ENCODE peak calls at places on chromosomes 7 and 10, in five cellular contexts. Q is IMR-90, D is mesenchymal stem cell, T is mesendoderm, E is neuronal stem cell. R is an unnamed sample.
A peak's percentile ranks its signal among the peaks of the same experiment; 100 is the strongest.

GRCh38 chr10:44393051-44393630 is 8.2 kb upstream of the CXCL12 start:
- DNase-seq in Q (peak; percentile 13), D (peak; percentile 38), T (no peak), E (no peak), R (no peak)

GRCh38 chr7:117777335-117778150 is 95.7 kb downstream of the CTTNBP2 start:
- DNase-seq in Q (no peak), D (no peak), T (no peak), E (no peak), R (no peak)

GRCh38 chr7:19623676-19624075 is 85.2 kb downstream of the POLR1F start:
- DNase-seq in Q (no peak), D (no peak), T (no peak), E (no peak), R (no peak)

GRCh38 chr10:68332259-68333057 is at the start of gene PBLD:
- DNase-seq in Q (peak; percentile 74), D (peak; percentile 86), T (peak; percentile 94), E (peak; percentile 79), R (peak; percentile 78)

GRCh38 chr7:126578338-126578737 is 674.4 kb downstream of the GRM8 start:
- DNase-seq in Q (no peak), D (no peak), T (no peak), E (no peak), R (no peak)

GRCh38 chr10:114350751-114351150 is 53.6 kb downstream of the AFAP1L2 start:
- DNase-seq in Q (no peak), D (no peak), T (no peak), E (peak; percentile 91), R (no peak)

GRCh38 chr10:78494179-78494578 is 460.5 kb downstream of the RPS24 start:
- DNase-seq in Q (peak; percentile 47), D (no peak), T (no peak), E (no peak), R (no peak)

GRCh38 chr7:140653319-140654108 is 12.9 kb upstream of the DENND2A start:
- DNase-seq in Q (peak; percentile 86), D (peak; percentile 84), T (peak; percentile 87), E (peak; percentile 77), R (peak; percentile 77)

GRCh38 chr7:2825595-2826227 is 18.4 kb downstream of the GNA12 start:
- DNase-seq in Q (peak; percentile 35), D (peak; percentile 50), T (peak; percentile 52), E (no peak), R (no peak)
- H2BK120ac ChIP-seq in Q (peak overlapping the region; percentile 57), D (peak overlapping the region; percentile 29), T (no peak overlapping the region), E (no peak overlapping the region), R (peak overlapping the region; percentile 15)

GRCh38 chr7:102377-102711 is 90.0 kb upstream of the FAM20C start:
- DNase-seq in Q (no peak), D (no peak), T (no peak), E (no peak), R (no peak)

GRCh38 chr7:101696-102376 is 90.5 kb upstream of the FAM20C start:
- DNase-seq in Q (peak; percentile 79), D (peak; percentile 79), T (peak; percentile 80), E (no peak), R (peak; percentile 30)

GRCh38 chr7:97442-97841 is 94.9 kb upstream of the FAM20C start:
- DNase-seq in Q (no peak), D (no peak), T (peak; percentile 57), E (no peak), R (no peak)

GRCh38 chr7:102728-103127 is 89.6 kb upstream of the FAM20C start:
- DNase-seq in Q (no peak), D (no peak), T (no peak), E (no peak), R (no peak)

GRCh38 chr7:101146-101545 is 91.2 kb upstream of the FAM20C start:
- DNase-seq in Q (no peak), D (no peak), T (no peak), E (no peak), R (peak; percentile 27)
- H3K18ac ChIP-seq in Q (peak overlapping the region; percentile 83), D (no peak overlapping the region), T (no peak overlapping the region), E (peak overlapping the region; percentile 68), R (no peak overlapping the region)

GRCh38 chr7:27840314-27840713 is 100.4 kb downstream of the TAX1BP1 start:
- DNase-seq in Q (no peak), D (no peak), T (no peak), E (no peak), R (no peak)

GRCh38 chr7:27840760-27841364 is 100.9 kb downstream of the TAX1BP1 start:
- DNase-seq in Q (no peak), D (no peak), T (no peak), E (no peak), R (no peak)

GRCh38 chr7:27842094-27842493 is 102.1 kb downstream of the TAX1BP1 start:
- DNase-seq in Q (no peak), D (no peak), T (peak; percentile 52), E (no peak), R (no peak)

GRCh38 chr7:27843584-27844305 is 103.8 kb downstream of the TAX1BP1 start:
- DNase-seq in Q (no peak), D (no peak), T (no peak), E (no peak), R (no peak)

DNA sequence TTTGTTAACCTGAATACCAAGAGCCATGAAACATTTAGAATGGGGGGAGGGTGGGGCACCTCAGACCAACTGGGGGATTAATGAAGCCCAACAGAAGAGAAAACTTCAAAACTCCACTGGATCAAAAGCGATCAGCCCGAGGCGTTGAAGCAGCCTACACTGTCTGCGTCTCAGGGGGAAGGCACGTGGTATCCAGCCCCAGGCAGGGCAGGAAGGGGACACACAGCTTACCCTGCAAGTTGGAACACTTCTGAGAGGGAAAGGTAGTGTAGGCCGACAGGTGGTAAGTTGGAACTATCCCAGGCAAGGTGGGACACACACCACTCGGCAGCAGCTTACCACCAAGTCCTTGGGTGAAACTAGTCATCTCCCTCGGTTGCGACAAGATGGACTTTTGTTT is 102.9 kb downstream of the TAX1BP1 start:
- DNase-seq in Q (no peak), D (no peak), T (peak; percentile 29), E (no peak), R (no peak)
- H2BK120ac ChIP-seq in Q (no peak overlapping the region), D (no peak overlapping the region), T (no peak overlapping the region), E (no peak overlapping the region), R (no peak overlapping the region)

DNA sequence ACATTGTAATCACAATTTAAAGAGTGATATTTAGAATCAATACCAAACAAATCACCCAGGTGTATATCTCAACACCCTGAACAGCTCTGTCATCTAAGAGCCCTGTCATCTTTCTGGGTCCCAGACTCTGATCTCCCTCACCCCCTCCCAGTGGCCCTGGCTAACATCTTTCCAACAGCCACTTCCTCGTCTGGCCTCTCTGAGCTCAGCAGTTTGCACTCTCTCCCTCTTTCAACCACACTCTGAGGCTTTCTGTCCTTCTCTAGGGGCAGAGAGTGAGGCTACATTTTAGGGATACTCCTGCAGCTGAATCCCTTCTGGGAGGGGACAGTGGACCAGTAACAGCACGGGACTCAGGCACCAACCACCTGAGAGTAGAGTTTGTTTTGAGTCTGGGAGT is 17.1 kb upstream of the PRRT4 start:
- DNase-seq in Q (no peak), D (no peak), T (no peak), E (no peak), R (no peak)
- H3K18ac ChIP-seq in Q (no peak overlapping the region), D (no peak overlapping the region), T (no peak overlapping the region), E (peak overlapping the region; percentile 62), R (no peak overlapping the region)

DNA sequence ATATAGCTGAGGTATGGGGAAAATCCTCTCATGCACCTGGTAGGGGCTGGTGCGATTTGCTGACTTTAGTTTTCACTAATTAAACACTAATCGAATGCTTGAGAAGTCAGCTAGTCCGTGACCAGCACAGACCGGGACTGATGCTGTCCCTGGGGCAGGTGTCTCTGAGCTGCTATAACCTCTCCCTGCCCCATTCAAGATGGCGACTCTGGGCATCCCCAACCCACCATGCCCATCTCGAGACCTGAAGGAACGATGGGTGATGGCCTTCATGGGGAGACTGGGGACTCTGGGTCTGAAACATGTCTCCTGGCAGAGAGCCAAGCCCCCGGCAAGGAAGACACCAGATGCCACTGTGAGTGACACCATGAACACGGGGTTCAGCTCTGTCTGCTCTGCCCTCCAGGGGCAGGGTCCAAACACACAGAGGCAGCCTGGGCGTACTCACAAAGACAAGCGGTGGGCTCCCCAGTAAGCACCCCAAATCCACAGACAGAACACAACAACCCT is 57.4 kb downstream of the GNA12 start:
- DNase-seq in Q (no peak), D (no peak), T (no peak), E (no peak), R (no peak)
- H2BK120ac ChIP-seq in Q (no peak overlapping the region), D (no peak overlapping the region), T (no peak overlapping the region), E (no peak overlapping the region), R (no peak overlapping the region)

GRCh38 chr10:97686962-97687784 is at the start of gene AVPI1:
- DNase-seq in Q (peak; percentile 96), D (peak; percentile 97), T (peak; percentile 99), E (peak; percentile 97), R (peak; percentile 99)

GRCh38 chr10:97684866-97685394 is 2.1 kb downstream of the AVPI1 start:
- DNase-seq in Q (peak; percentile 51), D (peak; percentile 31), T (no peak), E (no peak), R (no peak)

GRCh38 chr10:97687785-97688781 is 1.0 kb upstream of the AVPI1 start:
- DNase-seq in Q (peak; percentile 93), D (peak; percentile 90), T (no peak), E (no peak), R (no peak)

GRCh38 chr10:97685395-97685958 is 1.6 kb downstream of the AVPI1 start:
- DNase-seq in Q (peak; percentile 58), D (peak; percentile 52), T (peak; percentile 88), E (no peak), R (peak; percentile 68)

GRCh38 chr10:97686301-97686961 is 610 bp downstream of the AVPI1 start:
- DNase-seq in Q (no peak), D (no peak), T (no peak), E (no peak), R (no peak)
- H3K18ac ChIP-seq in Q (peak overlapping the region; percentile 66), D (peak overlapping the region; percentile 85), T (no peak overlapping the region), E (peak overlapping the region; percentile 94), R (peak overlapping the region; percentile 75)

DNA sequence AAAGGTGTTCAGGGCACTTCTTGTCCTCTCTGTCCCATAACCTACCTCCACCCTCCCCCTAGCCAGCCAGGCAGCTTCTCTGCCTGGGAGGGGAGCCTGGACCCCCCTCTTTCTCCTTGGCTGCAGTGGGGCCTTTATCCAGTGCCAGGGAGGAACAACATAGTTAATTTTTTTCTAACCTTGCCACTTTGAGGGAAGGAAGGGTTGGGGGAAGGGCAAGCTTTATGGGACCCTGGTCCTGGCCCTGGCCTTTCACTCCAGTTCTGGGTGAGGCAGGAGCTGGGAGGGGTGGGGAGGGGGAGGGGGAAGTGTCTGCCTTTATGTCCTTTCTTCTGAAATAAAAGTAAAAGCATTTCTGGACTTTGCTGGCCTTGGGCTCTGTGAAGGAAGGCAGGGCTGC is 4.5 kb downstream of the VGF start:
- DNase-seq in Q (no peak), D (no peak), T (peak; percentile 35), E (no peak), R (no peak)
- H2BK120ac ChIP-seq in Q (no peak overlapping the region), D (no peak overlapping the region), T (no peak overlapping the region), E (no peak overlapping the region), R (no peak overlapping the region)

R was measured in H9.